ENCODE peak calls at places on chromosomes 2 and 18, in five cellular contexts. B is chondrocyte, Y is AG09319, D is brain microvascular endothelial cell, N is GM10248. U is an unnamed sample.

GRCh38 chr2:99670768-99671734 is 181.2 kb upstream of the REV1 start:
- DNase-seq in B (no peak), Y (no peak), D (peak; percentile 71), N (no peak), U (no peak)

GRCh38 chr18:57579928-57580327 is 6.6 kb downstream of the FECH start:
- DNase-seq in B (no peak), Y (no peak), D (no peak), N (no peak), U (no peak)

GRCh38 chr2:20182241-20182931 is 42.5 kb downstream of the SDC1 start:
- DNase-seq in B (peak; percentile 59), Y (no peak), D (peak; percentile 79), N (no peak), U (peak; percentile 53)

GRCh38 chr18:76498064-76498463 is 3.0 kb upstream of the ZNF516 start:
- DNase-seq in B (no peak), Y (no peak), D (no peak), N (no peak), U (no peak)

GRCh38 chr2:1868683-1869141 is 124.4 kb upstream of the PXDN start:
- DNase-seq in B (no peak), Y (no peak), D (no peak), N (no peak), U (no peak)

GRCh38 chr2:62794791-62795190 is 89.3 kb downstream of the EHBP1 start:
- DNase-seq in B (no peak), Y (no peak), D (no peak), N (no peak), U (no peak)

GRCh38 chr2:68721482-68722071 is 13.0 kb upstream of the ARHGAP25 start:
- DNase-seq in B (no peak), Y (no peak), D (no peak), N (no peak), U (no peak)

GRCh38 chr18:74081966-74082365 is 65.7 kb downstream of the FBXO15 start:
- DNase-seq in B (no peak), Y (no peak), D (no peak), N (no peak), U (no peak)

GRCh38 chr18:58015045-58015444 is 29.0 kb upstream of the NEDD4L start:
- DNase-seq in B (no peak), Y (no peak), D (no peak), N (peak; percentile 66), U (no peak)

GRCh38 chr2:192940767-192941166 is 746.0 kb upstream of the TMEFF2 start:
- DNase-seq in B (no peak), Y (no peak), D (no peak), N (no peak), U (no peak)
- TF ChIP-seq CTCF in B (no peak), Y (no peak), D (no peak), N (no peak), U (no peak)

DNA sequence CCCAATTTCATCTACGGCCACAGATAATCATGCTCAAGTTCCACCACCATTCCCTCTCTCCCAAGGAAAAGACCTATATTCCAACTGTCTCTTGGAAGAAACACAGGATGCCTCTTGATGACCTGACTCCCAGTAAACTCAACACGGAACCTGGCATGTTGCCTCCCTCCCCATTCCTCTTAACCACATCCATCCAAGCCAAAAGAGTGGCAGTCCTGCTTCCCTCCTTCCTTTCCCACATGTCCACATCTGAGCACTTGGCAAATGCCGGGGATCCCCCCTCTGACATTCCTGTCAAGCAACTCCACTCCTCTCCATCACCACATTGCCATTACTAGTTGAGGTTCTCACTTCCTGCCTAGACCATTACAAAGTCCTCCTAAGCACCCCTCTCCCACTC is 49.4 kb downstream of the PID1 start:
- DNase-seq in B (no peak), Y (no peak), D (no peak), N (no peak), U (no peak)
- TF ChIP-seq CTCF in B (no peak), Y (no peak), D (no peak), N (no peak), U (no peak)

GRCh38 chr2:157443795-157444642 is at the start of gene CYTIP:
- DNase-seq in B (no peak), Y (no peak), D (no peak), N (peak; percentile 38), U (no peak)

GRCh38 chr2:157442636-157443035 is 1.3 kb downstream of the CYTIP start:
- DNase-seq in B (no peak), Y (no peak), D (no peak), N (no peak), U (no peak)

GRCh38 chr2:157442136-157442535 is 1.8 kb downstream of the CYTIP start:
- DNase-seq in B (no peak), Y (no peak), D (no peak), N (no peak), U (no peak)

GRCh38 chr2:157444643-157445040 is 753 bp upstream of the CYTIP start:
- DNase-seq in B (no peak), Y (no peak), D (no peak), N (no peak), U (no peak)

GRCh38 chr2:157443090-157443489 is 799 bp downstream of the CYTIP start:
- DNase-seq in B (no peak), Y (no peak), D (no peak), N (no peak), U (no peak)
- TF ChIP-seq CTCF in B (no peak), Y (no peak), D (no peak), N (no peak), U (no peak)

GRCh38 chr2:160425394-160425793 is 68.2 kb downstream of the RBMS1 start:
- DNase-seq in B (no peak), Y (no peak), D (peak; percentile 31), N (no peak), U (no peak)

GRCh38 chr2:160428425-160428763 is 65.2 kb downstream of the RBMS1 start:
- DNase-seq in B (no peak), Y (no peak), D (no peak), N (no peak), U (no peak)

GRCh38 chr2:160426604-160427003 is 67.0 kb downstream of the RBMS1 start:
- DNase-seq in B (no peak), Y (no peak), D (no peak), N (no peak), U (no peak)

GRCh38 chr2:160427629-160428424 is 65.8 kb downstream of the RBMS1 start:
- DNase-seq in B (no peak), Y (no peak), D (peak; percentile 63), N (no peak), U (no peak)

DNA sequence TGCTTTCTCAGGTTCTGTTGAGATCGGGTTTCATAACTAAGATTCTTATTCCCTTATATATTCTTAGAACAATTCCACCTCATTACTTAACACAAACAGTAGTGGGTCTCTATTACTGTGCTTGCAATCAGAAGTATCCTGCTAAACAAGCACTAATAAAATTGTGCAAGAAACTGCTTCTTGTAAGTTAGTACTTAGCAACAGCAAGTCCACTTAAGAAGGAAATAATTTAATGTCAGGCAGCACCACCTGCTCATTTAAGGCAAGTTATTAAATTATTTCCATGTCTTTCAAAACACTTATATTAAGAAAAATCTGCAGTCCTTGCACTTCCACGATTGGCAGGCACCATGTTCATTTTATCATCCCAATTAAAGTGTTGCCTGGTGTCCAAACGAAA is 67.8 kb downstream of the RBMS1 start:
- DNase-seq in B (no peak), Y (no peak), D (no peak), N (no peak), U (no peak)
- TF ChIP-seq CTCF in B (no peak), Y (no peak), D (no peak), N (no peak), U (no peak)

U was measured in breast epithelium.